ENCODE peak calls at places on chromosomes 4 and X, in five cellular contexts. L, V, K, B and M are unnamed samples.
A peak's percentile ranks its signal among the peaks of the same experiment; 100 is the strongest.

GRCh38 chr4:531076-531475 is 32.1 kb downstream of the PIGG start:
- DNase-seq in L (no peak), V (no peak), K (no peak), B (no peak), M (no peak)

GRCh38 chr4:6517171-6517570 is 44.8 kb upstream of the PPP2R2C start:
- DNase-seq in L (no peak), V (no peak), K (no peak), B (no peak), M (no peak)

GRCh38 chr4:84499065-84499982 is at the start of gene NKX6-1:
- DNase-seq in L (no peak), V (peak; percentile 93), K (peak; percentile 22), B (no peak), M (peak; percentile 87)

GRCh38 chr4:138222041-138222440 is 20.1 kb downstream of the SLC7A11 start:
- DNase-seq in L (no peak), V (no peak), K (no peak), B (no peak), M (no peak)

GRCh38 chr4:6779667-6780565 is 2.6 kb upstream of the KIAA0232 start:
- DNase-seq in L (peak; percentile 62), V (no peak), K (no peak), B (no peak), M (no peak)

GRCh38 chr4:92551616-92552015 is 247.8 kb downstream of the GRID2 start:
- DNase-seq in L (no peak), V (no peak), K (no peak), B (no peak), M (no peak)

GRCh38 chrX:45771560-45772340 is 571.1 kb upstream of the DIPK2B start:
- DNase-seq in L (no peak), V (no peak), K (no peak), B (no peak), M (no peak)

GRCh38 chrX:41561045-41561444 is 113.9 kb downstream of the NYX start:
- DNase-seq in L (no peak), V (no peak), K (peak; percentile 19), B (peak; percentile 17), M (no peak)

GRCh38 chr4:158538176-158538575 is 16.5 kb downstream of the RXFP1 start:
- DNase-seq in L (no peak), V (no peak), K (no peak), B (no peak), M (no peak)

GRCh38 chrX:56793533-56794320 is 64.7 kb downstream of the NBDY start:
- DNase-seq in L (no peak), V (peak; percentile 10), K (no peak), B (no peak), M (no peak)

GRCh38 chr4:900073-900472 is 32.0 kb downstream of the GAK start:
- DNase-seq in L (no peak), V (no peak), K (no peak), B (no peak), M (no peak)

GRCh38 chr4:23476514-23477090 is 413.2 kb downstream of the PPARGC1A start:
- DNase-seq in L (no peak), V (no peak), K (no peak), B (no peak), M (no peak)

GRCh38 chrX:120559799-120560198 is 963 bp downstream of the CUL4B start:
- DNase-seq in L (no peak), V (no peak), K (no peak), B (no peak), M (no peak)

GRCh38 chr4:985123-985830 is 1.6 kb upstream of the IDUA start:
- DNase-seq in L (peak; percentile 65), V (peak; percentile 87), K (peak; percentile 91), B (no peak), M (no peak)

GRCh38 chr4:186643501-186644315 is 79.9 kb downstream of the FAT1 start:
- DNase-seq in L (peak; percentile 94), V (no peak), K (no peak), B (no peak), M (no peak)

DNA sequence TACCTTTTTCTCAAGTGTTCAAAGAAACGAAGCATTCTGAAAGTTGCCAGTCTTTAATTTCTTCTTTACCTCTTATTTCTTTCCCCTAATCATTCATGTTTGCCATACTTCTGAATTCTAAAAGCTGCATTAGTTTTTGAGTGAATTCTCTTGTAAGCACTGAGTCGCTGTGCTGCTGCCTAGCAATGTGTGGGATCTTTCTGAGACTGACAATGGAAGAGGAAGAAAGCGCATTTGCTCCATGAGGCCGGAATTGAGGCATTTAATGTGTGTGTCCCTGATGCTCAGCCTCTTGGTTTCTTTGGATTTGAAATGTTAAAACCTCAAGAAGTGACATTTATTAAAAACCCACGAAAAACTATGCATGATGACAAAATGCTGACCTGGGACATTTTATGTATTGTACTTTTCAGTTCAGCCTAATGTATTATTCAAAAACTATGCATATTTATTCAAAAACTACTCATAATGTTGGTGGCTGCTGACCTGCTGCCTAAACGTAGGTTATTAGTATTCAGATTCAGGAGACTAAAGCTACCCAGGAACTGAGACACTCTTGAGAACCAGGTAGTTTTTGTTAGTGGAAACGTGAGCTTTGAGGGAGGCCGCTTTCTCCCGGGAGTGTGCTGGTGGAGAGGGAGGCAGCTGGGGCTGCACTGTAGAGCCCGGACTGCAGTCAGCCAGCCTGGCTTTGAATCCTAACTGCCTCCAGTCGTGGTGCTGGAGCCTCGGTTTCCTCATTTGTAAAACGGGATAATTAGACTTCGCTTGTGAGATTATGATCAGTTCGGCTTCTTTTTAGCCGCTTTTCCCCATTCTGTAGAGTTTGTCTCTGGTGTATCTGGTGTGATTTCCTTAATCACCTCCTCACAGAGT is 11.3 kb downstream of the RGS12 start:
- DNase-seq in L (no peak), V (no peak), K (no peak), B (no peak), M (no peak)
- H4K20me1 ChIP-seq in L (peaks cover 17% of the 10 kb centered on the region), V (peaks cover 20% of the 10 kb centered on the region), K (peaks cover 68% of the 10 kb centered on the region), B (no peaks in the 10 kb centered on the region), M (no peaks in the 10 kb centered on the region)

GRCh38 chr4:14726441-14727405 is 275.6 kb upstream of the CPEB2 start:
- DNase-seq in L (no peak), V (no peak), K (no peak), B (no peak), M (no peak)
- TF ChIP-seq SP1 in L (no peak), V (no peak), K (no peak), B (no peak), M (no peak)

GRCh38 chrX:80354966-80355465 is 65.2 kb upstream of the TENT5D start:
- DNase-seq in L (no peak), V (no peak), K (no peak), B (no peak), M (no peak)
- TF ChIP-seq ZNF274 in L (no peak), V (no peak), K (no peak), B (no peak), M (no peak)

GRCh38 chrX:148691456-148691855 is 191.0 kb downstream of the AFF2 start:
- DNase-seq in L (no peak), V (no peak), K (no peak), B (no peak), M (no peak)
- H4K20me1 ChIP-seq in L (no peaks in the 10 kb centered on the region), V (no peaks in the 10 kb centered on the region), K (no peaks in the 10 kb centered on the region), B (no peaks in the 10 kb centered on the region), M (no peaks in the 10 kb centered on the region)